ENCODE peak calls at places on chromosomes 2 and 18, in five cellular contexts. Q is GM12878, K is ovary, P is stomach, C is uterus. X is an unnamed sample.
A peak's percentile ranks its signal among the peaks of the same experiment; 100 is the strongest.

GRCh38 chr18:48412339-48412929 is 3.3 kb upstream of the ZBTB7C start:
- DNase-seq in C (no peak), P (no peak), K (no peak), Q (no peak), X (no peak)

GRCh38 chr2:102436284-102436683 is 13.3 kb downstream of the IL18RAP start:
- DNase-seq in P (no peak), K (no peak), Q (no peak), C (no peak), X (no peak)

GRCh38 chr18:63131106-63131943 is 188.2 kb downstream of the BCL2 start:
- DNase-seq in Q (no peak), C (peak; percentile 84), P (no peak), K (peak; percentile 56), X (no peak)

GRCh38 chr2:222825031-222825430 is 35.8 kb upstream of the ACSL3 start:
- DNase-seq in Q (no peak), P (no peak), K (no peak), C (no peak), X (no peak)

GRCh38 chr2:67313536-67313935 is 83.6 kb upstream of the ETAA1 start:
- DNase-seq in P (no peak), Q (no peak), K (no peak), C (no peak), X (no peak)

GRCh38 chr2:72937356-72937669 is 20.0 kb downstream of the EMX1 start:
- DNase-seq in K (no peak), C (no peak), P (no peak), Q (no peak), X (no peak)

GRCh38 chr2:144198116-144198515 is 321.8 kb downstream of the ZEB2 start:
- DNase-seq in P (no peak), Q (no peak), K (no peak), C (no peak), X (no peak)

GRCh38 chr18:49519041-49519971 is 32.3 kb upstream of the C18orf32 start:
- DNase-seq in Q (no peak), K (no peak), P (no peak), C (no peak), X (no peak)

GRCh38 chr18:73563345-73563744 is 584.3 kb downstream of the FBXO15 start:
- DNase-seq in C (no peak), Q (no peak), K (no peak), P (no peak), X (no peak)

GRCh38 chr2:204625135-204625534 is 79.9 kb downstream of the PARD3B start:
- DNase-seq in Q (no peak), C (no peak), P (no peak), K (no peak), X (no peak)

GRCh38 chr2:42286268-42286946 is 74.6 kb downstream of the COX7A2L start:
- DNase-seq in P (no peak), C (no peak), K (no peak), Q (no peak), X (no peak)

GRCh38 chr2:34997779-34998178 is 1357.8 kb upstream of the CRIM1 start:
- DNase-seq in P (no peak), Q (no peak), K (no peak), C (no peak), X (no peak)

GRCh38 chr2:128789221-128789620 is 470.6 kb upstream of the HS6ST1 start:
- DNase-seq in P (peak; percentile 13), K (no peak), C (no peak), Q (no peak), X (no peak)

GRCh38 chr2:202945-203344 is 60.9 kb downstream of the SH3YL1 start:
- DNase-seq in C (no peak), Q (no peak), P (no peak), K (no peak), X (no peak)

GRCh38 chr2:238425505-238425978 is 1.2 kb upstream of the ASB1 start:
- DNase-seq in Q (no peak), C (no peak), K (no peak), P (peak; percentile 1), X (no peak)

GRCh38 chr18:78717766-78718150 is 261.9 kb upstream of the SALL3 start:
- DNase-seq in C (no peak), P (no peak), Q (no peak), K (no peak), X (no peak)

GRCh38 chr2:68766378-68766845 is 31.8 kb downstream of the ARHGAP25 start:
- DNase-seq in Q (no peak), P (peak; percentile 48), C (peak; percentile 49), K (peak; percentile 35), X (peak; percentile 89)

GRCh38 chr2:190444954-190445353 is 36.8 kb downstream of the MFSD6 start:
- DNase-seq in Q (no peak), P (no peak), C (no peak), K (no peak), X (no peak)

GRCh38 chr2:165070089-165070488 is 114.8 kb upstream of the SLC38A11 start:
- DNase-seq in P (no peak), K (no peak), Q (no peak), C (no peak), X (no peak)

GRCh38 chr2:96773922-96774321 is 13.2 kb downstream of the CNNM4 start:
- DNase-seq in P (peak; percentile 33), K (no peak), C (no peak), Q (no peak), X (peak; percentile 70)

GRCh38 chr2:8923173-8923572 is 80.3 kb downstream of the MBOAT2 start:
- DNase-seq in K (no peak), C (no peak), P (no peak), Q (no peak), X (no peak)

GRCh38 chr2:171824086-171824485 is 70.0 kb downstream of the SLC25A12 start:
- DNase-seq in Q (no peak), P (no peak), C (no peak), K (no peak), X (no peak)

GRCh38 chr2:10779776-10780490 is 32.7 kb downstream of the PDIA6 start:
- DNase-seq in P (no peak), Q (no peak), K (no peak), C (no peak), X (no peak)

GRCh38 chr18:76494541-76495403 is at the start of gene ZNF516:
- DNase-seq in P (peak; percentile 45), C (peak; percentile 68), K (peak; percentile 77), Q (no peak), X (no peak)

GRCh38 chr2:59746291-59746690 is 807.2 kb downstream of the BCL11A start:
- DNase-seq in C (no peak), P (no peak), Q (no peak), K (no peak), X (no peak)

GRCh38 chr2:199228887-199229819 is 228.6 kb downstream of the SATB2 start:
- DNase-seq in C (no peak), P (no peak), K (no peak), Q (peak; percentile 93), X (no peak)

GRCh38 chr2:55231546-55232083 is 478 bp downstream of the CLHC1 start:
- DNase-seq in P (no peak), C (no peak), K (peak; percentile 63), Q (no peak), X (no peak)

GRCh38 chr2:55232084-55232862 is at the start of the genes CLHC1 and RPS27A:
- DNase-seq in Q (peak; percentile 85), P (peak; percentile 89), K (peak; percentile 95), C (peak; percentile 88), X (peak; percentile 86)

GRCh38 chr2:55233658-55233940 is 1.1 kb downstream of the RPS27A start:
- DNase-seq in K (peak; percentile 28), P (no peak), Q (no peak), C (no peak), X (no peak)

GRCh38 chr2:55230551-55230950 is 1.5 kb downstream of the CLHC1 start:
- DNase-seq in Q (no peak), C (no peak), K (no peak), P (no peak), X (no peak)

DNA sequence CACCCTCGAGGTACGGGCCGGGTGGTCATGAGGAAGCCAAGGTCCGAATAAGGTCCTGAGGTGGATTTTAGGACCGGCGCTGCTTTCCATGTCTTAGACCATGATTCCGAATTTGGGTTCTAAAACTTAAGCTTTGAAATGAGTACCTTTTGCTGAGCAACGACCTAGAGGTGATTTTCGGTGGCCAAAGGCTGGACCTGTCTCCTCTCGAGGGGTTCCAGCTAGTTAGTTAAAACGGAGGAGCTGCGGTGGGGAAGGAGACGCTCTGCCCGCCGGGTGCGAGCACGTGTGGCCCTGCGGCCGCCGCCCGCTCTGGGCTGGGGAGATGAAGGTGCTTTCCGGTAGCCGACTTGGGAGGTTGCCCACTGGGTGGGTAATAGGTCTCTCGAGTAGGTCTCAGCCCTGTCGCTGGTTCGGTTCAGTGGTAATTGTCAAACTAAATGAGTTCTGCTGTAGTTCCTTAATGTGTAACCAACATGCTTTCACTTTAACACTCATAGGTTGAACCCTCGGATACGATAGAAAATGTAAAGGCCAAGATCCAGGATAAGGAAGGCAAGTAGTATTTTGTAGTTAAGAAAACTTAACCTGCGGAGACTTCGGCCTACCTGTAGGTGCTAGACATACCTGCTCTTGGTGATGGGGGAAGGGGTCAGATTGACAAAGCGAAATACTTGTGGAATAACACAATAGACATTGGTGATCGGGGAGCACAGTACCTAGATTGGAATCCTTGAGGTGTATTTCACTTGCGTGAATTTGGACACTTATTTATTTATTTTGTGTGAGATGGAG is 572 bp downstream of the RPS27A start:
- DNase-seq in C (peak; percentile 48), K (peak; percentile 60), Q (no peak), P (peak; percentile 43), X (peak; percentile 66)
- TF ChIP-seq POLR2A in C (no peak), K (no peak), Q (no peak), P (no peak), X (no peak)

DNA sequence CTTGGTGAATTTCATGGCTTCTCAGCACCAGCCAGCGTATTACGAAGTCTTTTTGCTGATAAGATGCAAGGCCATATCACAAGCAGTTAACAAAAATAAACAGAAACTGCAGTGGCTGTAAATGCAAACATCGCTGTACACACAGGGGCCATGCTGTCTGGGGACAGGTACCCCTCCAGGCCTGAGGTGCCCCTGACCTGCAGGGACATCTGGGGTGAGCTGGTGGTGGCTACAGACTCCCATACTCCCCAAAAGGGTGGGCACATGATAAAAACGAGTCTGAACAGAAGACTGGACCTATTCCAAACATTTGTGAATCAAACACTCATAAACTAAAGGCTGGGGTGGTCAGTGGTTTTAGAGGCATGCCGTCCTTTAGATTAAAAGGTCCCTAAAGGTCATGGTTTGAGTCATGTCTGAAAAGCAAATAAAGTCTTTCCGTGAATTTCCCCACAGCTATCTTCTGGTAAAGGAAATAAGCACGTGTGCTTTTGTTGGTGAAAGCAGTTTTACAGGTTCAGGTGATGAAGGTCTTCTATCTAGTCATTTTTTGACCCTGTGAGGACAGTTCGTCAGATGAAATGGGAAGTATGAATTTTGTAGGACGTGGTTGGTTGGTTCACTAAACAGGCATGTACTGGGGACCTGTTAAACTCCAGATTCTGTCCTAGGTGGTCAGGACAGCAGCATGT is 36.8 kb downstream of the TTC39C start:
- DNase-seq in C (no peak), Q (peak; percentile 27), K (no peak), P (no peak), X (no peak)
- H3K4me1 ChIP-seq in C (peaks cover 10% of the 10 kb centered on the region), Q (peaks cover 40% of the 10 kb centered on the region), K (peaks cover 11% of the 10 kb centered on the region), P (peaks cover 16% of the 10 kb centered on the region), X (no peaks in the 10 kb centered on the region)

DNA sequence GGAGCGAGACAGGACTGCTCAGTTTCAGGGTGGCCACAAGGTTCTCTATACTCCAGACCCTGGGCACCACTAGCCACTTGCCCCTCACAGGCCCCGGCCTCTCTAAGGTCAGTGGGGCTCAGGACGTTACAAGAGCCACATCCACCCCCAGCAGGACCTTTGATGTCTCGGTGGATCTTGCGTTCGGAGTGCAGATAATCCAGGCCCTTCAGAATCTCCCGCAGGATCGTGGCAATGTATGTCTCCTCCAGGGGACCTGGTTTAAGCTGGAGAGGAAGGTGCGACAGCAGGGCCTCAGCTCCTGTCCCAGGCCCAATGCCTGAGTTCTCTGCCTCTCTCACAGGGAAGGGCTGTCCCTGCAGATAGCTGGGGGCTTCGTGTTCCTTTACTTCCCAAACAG is 8.4 kb downstream of the STK25 start:
- DNase-seq in Q (no peak), P (no peak), C (no peak), K (no peak), X (no peak)
- H3K27ac ChIP-seq in Q (no peak overlapping the region), P (no peak overlapping the region), C (no peak overlapping the region), K (no peak overlapping the region), X (no peak overlapping the region)

GRCh38 chr2:156435725-156436476 is at the start of gene GPD2:
- DNase-seq in Q (no peak), P (peak; percentile 92), K (peak; percentile 92), C (peak; percentile 88), X (peak; percentile 91)
- TF ChIP-seq POLR2A in Q (peak; percentile 90), P (no peak), K (peak; percentile 74), C (peak; percentile 58), X (peak; percentile 83)